ENCODE peak calls at places on chromosomes 1 and 21, in eight cellular contexts. S is RPMI8226; K is GM04504; O is T-helper 17 cell; P is COR-L47; V is activated CD4-positive, alpha-beta T cell treated with anti-CD3 and anti-CD28 coated beads, Interleukin-2, amount 50 U/mL, for 1 hour; Z is fibroblast of pulmonary artery; Q is H7. T is an unnamed sample.

GRCh38 chr1:53156783-53157182 is 14.3 kb upstream of the SLC1A7 start:
- DNase-seq in S (no peak), K (no peak), O (no peak), P (no peak), V (no peak), Z (no peak), Q (no peak), T (no peak)

GRCh38 chr21:45332981-45333582 is 45.4 kb upstream of the POFUT2 start:
- DNase-seq in S (peak), K (no peak), O (no peak), P (no peak), V (no peak), Z (no peak), Q (peak), T (no peak)

GRCh38 chr1:165843304-165843703 is 15.9 kb downstream of the UCK2 start:
- DNase-seq in S (no peak), K (no peak), O (no peak), P (no peak), V (no peak), Z (no peak), Q (no peak), T (no peak)

GRCh38 chr1:56437959-56438358 is 141.4 kb downstream of the PLPP3 start:
- DNase-seq in S (no peak), K (no peak), O (no peak), P (no peak), V (no peak), Z (peak), Q (no peak), T (no peak)

GRCh38 chr1:70706381-70707173 is 295.5 kb downstream of the CTH start:
- DNase-seq in S (no peak), K (no peak), O (no peak), P (no peak), V (no peak), Z (no peak), Q (peak), T (peak)

GRCh38 chr1:26697441-26697977 is 1.7 kb downstream of the ARID1A start:
- DNase-seq in S (peak), K (no peak), O (no peak), P (no peak), V (peak), Z (no peak), Q (peak), T (no peak)

GRCh38 chr21:17454315-17455027 is 58.4 kb upstream of the CXADR start:
- DNase-seq in S (peak), K (peak), O (no peak), P (no peak), V (peak), Z (peak), Q (peak), T (peak)

GRCh38 chr1:35935436-35935835 is 4.5 kb downstream of the AGO3 start:
- DNase-seq in S (no peak), K (no peak), O (no peak), P (no peak), V (no peak), Z (peak), Q (no peak), T (no peak)

GRCh38 chr1:62436039-62436465 is 797 bp upstream of the USP1 start:
- DNase-seq in S (peak), K (no peak), O (peak), P (no peak), V (peak), Z (no peak), Q (peak), T (no peak)

GRCh38 chr1:30660241-30660640 is 63.1 kb downstream of the MATN1 start:
- DNase-seq in S (no peak), K (no peak), O (no peak), P (no peak), V (no peak), Z (no peak), Q (no peak), T (no peak)

GRCh38 chr21:38228115-38228514 is 28.7 kb upstream of the KCNJ15 start:
- DNase-seq in S (no peak), K (no peak), O (no peak), P (no peak), V (no peak), Z (no peak), Q (peak), T (no peak)

GRCh38 chr1:154219511-154219910 is 1.2 kb upstream of the UBAP2L start:
- DNase-seq in S (peak), K (no peak), O (no peak), P (no peak), V (no peak), Z (no peak), Q (no peak), T (no peak)

GRCh38 chr1:3546048-3546384 is 65.3 kb downstream of the MEGF6 start:
- DNase-seq in S (no peak), K (no peak), O (no peak), P (no peak), V (no peak), Z (no peak), Q (peak), T (no peak)

GRCh38 chr1:153669606-153670005 is 1.2 kb downstream of the ILF2 start:
- DNase-seq in S (no peak), K (no peak), O (no peak), P (no peak), V (no peak), Z (no peak), Q (no peak), T (no peak)

GRCh38 chr1:227901239-227901905 is 46.4 kb downstream of the WNT9A start:
- DNase-seq in S (no peak), K (no peak), O (no peak), P (no peak), V (no peak), Z (no peak), Q (no peak), T (no peak)

GRCh38 chr1:52590275-52590674 is 11.9 kb upstream of the GPX7 start:
- DNase-seq in S (no peak), K (no peak), O (no peak), P (no peak), V (no peak), Z (no peak), Q (peak), T (peak)

GRCh38 chr1:106620521-106620954 is 435.9 kb upstream of the PRMT6 start:
- DNase-seq in S (no peak), K (peak), O (no peak), P (no peak), V (no peak), Z (peak), Q (no peak), T (no peak)

GRCh38 chr1:225207791-225208190 is 220.0 kb downstream of the LBR start:
- DNase-seq in S (no peak), K (no peak), O (no peak), P (no peak), V (no peak), Z (no peak), Q (no peak), T (no peak)

GRCh38 chr1:241639653-241640148 is 468 bp downstream of the CHML start:
- DNase-seq in S (no peak), K (no peak), O (no peak), P (peak), V (peak), Z (peak), Q (peak), T (peak)

GRCh38 chr1:10906866-10907519 is 105.5 kb upstream of the TARDBP start:
- DNase-seq in S (no peak), K (no peak), O (no peak), P (no peak), V (no peak), Z (no peak), Q (peak), T (no peak)

GRCh38 chr1:174692313-174692712 is 244.5 kb downstream of the GPR52 start:
- DNase-seq in S (no peak), K (no peak), O (no peak), P (no peak), V (no peak), Z (peak), Q (peak), T (no peak)

GRCh38 chr1:62900566-62900965 is 116.6 kb downstream of the ATG4C start:
- DNase-seq in S (no peak), K (no peak), O (no peak), P (no peak), V (no peak), Z (no peak), Q (no peak), T (no peak)

GRCh38 chr1:153680120-153680403 is 1.6 kb downstream of the NPR1 start:
- DNase-seq in S (no peak), K (no peak), O (no peak), P (no peak), V (no peak), Z (peak), Q (peak), T (no peak)

GRCh38 chr1:161162806-161163205 is 3.4 kb upstream of the PPOX start:
- DNase-seq in S (no peak), K (no peak), O (no peak), P (no peak), V (no peak), Z (no peak), Q (no peak), T (no peak)

GRCh38 chr1:58108783-58109182 is 437.7 kb downstream of the OMA1 start:
- DNase-seq in S (no peak), K (no peak), O (no peak), P (no peak), V (no peak), Z (no peak), Q (no peak), T (no peak)

GRCh38 chr1:56435434-56436337 is 143.7 kb downstream of the PLPP3 start:
- DNase-seq in S (peak), K (no peak), O (no peak), P (no peak), V (no peak), Z (no peak), Q (no peak), T (peak)

GRCh38 chr1:230600111-230601000 is 41.9 kb upstream of the COG2 start:
- DNase-seq in S (no peak), K (no peak), O (no peak), P (no peak), V (no peak), Z (no peak), Q (no peak), T (no peak)

GRCh38 chr1:214636436-214636835 is 33.4 kb downstream of the CENPF start:
- DNase-seq in S (no peak), K (no peak), O (no peak), P (no peak), V (no peak), Z (no peak), Q (no peak), T (no peak)

GRCh38 chr1:107141491-107142369 is 891 bp downstream of the NTNG1 start:
- DNase-seq in S (peak), K (peak), O (no peak), P (peak), V (no peak), Z (peak), Q (peak), T (peak)

GRCh38 chr1:16175610-16176553 is 20.0 kb upstream of the EPHA2 start:
- DNase-seq in S (peak), K (peak), O (no peak), P (no peak), V (no peak), Z (peak), Q (peak), T (peak)

T was measured in neural progenitor cell.